ENCODE peak calls at places on chromosomes 2 and 18, in eight cellular contexts. E, T, B, V, X, P, M and L are unnamed samples. For H3K4me1, the result is how much of the 10 kb centered on the place peaks cover.

GRCh38 chr2:15770606-15771005 is 169.7 kb upstream of the MYCN start:
- DNase-seq in E (no peak), T (no peak), B (no peak), V (no peak), X (no peak), P (no peak), M (no peak), L (no peak)

GRCh38 chr2:235603659-235604058 is 109.8 kb downstream of the AGAP1 start:
- DNase-seq in E (no peak), T (no peak), B (no peak), V (no peak), X (no peak), P (no peak), M (no peak), L (no peak)

GRCh38 chr18:22723741-22724140 is 209.4 kb upstream of the RBBP8 start:
- DNase-seq in E (no peak), T (no peak), B (no peak), V (no peak), X (no peak), P (peak), M (no peak), L (no peak)

GRCh38 chr18:77133920-77134496 is 1.4 kb upstream of the MBP start:
- DNase-seq in E (no peak), T (no peak), B (peak), V (no peak), X (no peak), P (no peak), M (peak), L (no peak)

GRCh38 chr2:220104871-220105351 is 477.5 kb downstream of the SLC4A3 start:
- DNase-seq in E (peak), T (no peak), B (no peak), V (no peak), X (peak), P (no peak), M (no peak), L (no peak)

GRCh38 chr18:3248062-3248669 is 565 bp downstream of the MYL12A start:
- DNase-seq in E (no peak), T (no peak), B (peak), V (no peak), X (peak), P (peak), M (peak), L (no peak)

GRCh38 chr2:239813261-239814135 is 211.6 kb downstream of the NDUFA10 start:
- DNase-seq in E (no peak), T (no peak), B (no peak), V (no peak), X (no peak), P (peak), M (no peak), L (no peak)

GRCh38 chr2:236965841-236966096 is 119.9 kb upstream of the COPS8 start:
- DNase-seq in E (no peak), T (no peak), B (no peak), V (no peak), X (no peak), P (no peak), M (no peak), L (no peak)

GRCh38 chr18:46402945-46403344 is 254.1 kb downstream of the LOXHD1 start:
- DNase-seq in E (no peak), T (no peak), B (no peak), V (no peak), X (no peak), P (no peak), M (no peak), L (no peak)

GRCh38 chr2:10278029-10278762 is 24.5 kb upstream of the HPCAL1 start:
- DNase-seq in E (peak), T (no peak), B (no peak), V (no peak), X (peak), P (peak), M (peak), L (peak)

GRCh38 chr2:3532941-3533340 is 13.6 kb upstream of the ADI1 start:
- DNase-seq in E (no peak), T (no peak), B (no peak), V (peak), X (no peak), P (no peak), M (no peak), L (no peak)

GRCh38 chr2:36889782-36890181 is 76.6 kb downstream of the STRN start:
- DNase-seq in E (peak), T (no peak), B (peak), V (no peak), X (peak), P (no peak), M (no peak), L (no peak)

GRCh38 chr2:98394595-98395153 is 48.4 kb downstream of the CNGA3 start:
- DNase-seq in E (no peak), T (no peak), B (no peak), V (no peak), X (peak), P (no peak), M (no peak), L (no peak)

GRCh38 chr18:72128649-72129048 is 415.5 kb downstream of the CBLN2 start:
- DNase-seq in E (no peak), T (no peak), B (no peak), V (no peak), X (peak), P (no peak), M (no peak), L (no peak)

GRCh38 chr2:70906022-70906421 is 29.7 kb upstream of the ATP6V1B1 start:
- DNase-seq in E (no peak), T (no peak), B (no peak), V (peak), X (no peak), P (no peak), M (no peak), L (peak)

GRCh38 chr2:70905443-70905842 is 30.3 kb upstream of the ATP6V1B1 start:
- DNase-seq in E (no peak), T (no peak), B (no peak), V (no peak), X (no peak), P (no peak), M (no peak), L (no peak)

GRCh38 chr2:70904371-70905216 is 31.1 kb upstream of the ATP6V1B1 start:
- DNase-seq in E (no peak), T (no peak), B (no peak), V (no peak), X (no peak), P (no peak), M (no peak), L (peak)

GRCh38 chr2:70906439-70907018 is 29.2 kb upstream of the ATP6V1B1 start:
- DNase-seq in E (no peak), T (no peak), B (no peak), V (peak), X (no peak), P (no peak), M (no peak), L (peak)

GRCh38 chr2:70907130-70907756 is 28.5 kb upstream of the ATP6V1B1 start:
- DNase-seq in E (no peak), T (no peak), B (no peak), V (peak), X (no peak), P (no peak), M (no peak), L (peak)
- H3K4me1 ChIP-seq in E (under half), T (under half), B (under half), V (under half), X (under half), P (under half), M (under half), L (under half)

DNA sequence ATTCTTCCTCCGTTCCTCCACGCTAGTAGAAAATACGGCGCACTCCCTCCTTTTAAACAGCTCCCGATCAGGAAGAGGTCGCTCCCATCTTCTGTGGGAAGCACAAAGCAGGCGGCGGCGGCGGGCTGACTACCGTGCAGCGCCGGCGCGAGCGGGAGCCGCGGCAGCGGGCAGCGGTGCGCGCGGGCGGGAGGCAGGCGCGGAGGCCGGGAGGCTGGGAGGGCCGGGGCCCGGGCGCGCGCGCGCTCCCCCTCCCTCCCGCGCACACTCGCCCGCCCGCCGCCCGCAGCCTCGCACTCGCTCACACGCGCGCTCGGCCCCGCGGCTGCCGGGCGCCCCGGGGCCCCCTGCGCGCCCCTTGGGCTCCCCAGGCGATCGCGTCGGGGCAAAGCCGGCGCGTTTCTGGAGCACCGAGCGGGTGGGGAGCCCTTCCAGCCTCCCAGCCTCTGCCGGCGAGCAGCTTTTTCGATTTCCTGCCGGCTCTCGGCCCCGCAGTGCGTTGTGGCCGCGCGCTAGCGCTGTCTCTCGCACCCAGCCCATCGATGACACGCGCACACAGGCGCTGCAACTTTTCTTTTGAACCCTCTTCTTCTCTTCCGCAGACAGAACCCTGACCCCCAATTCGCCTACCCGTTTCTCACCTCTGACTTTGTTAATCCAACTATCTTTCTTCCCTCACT is at the start of gene SLC8A1:
- DNase-seq in E (peak), T (no peak), B (peak), V (no peak), X (peak), P (peak), M (no peak), L (no peak)
- H3K4me3 ChIP-seq in E (peak), T (peak), B (no peak), V (peak), X (peak), P (peak), M (peak), L (peak)

DNA sequence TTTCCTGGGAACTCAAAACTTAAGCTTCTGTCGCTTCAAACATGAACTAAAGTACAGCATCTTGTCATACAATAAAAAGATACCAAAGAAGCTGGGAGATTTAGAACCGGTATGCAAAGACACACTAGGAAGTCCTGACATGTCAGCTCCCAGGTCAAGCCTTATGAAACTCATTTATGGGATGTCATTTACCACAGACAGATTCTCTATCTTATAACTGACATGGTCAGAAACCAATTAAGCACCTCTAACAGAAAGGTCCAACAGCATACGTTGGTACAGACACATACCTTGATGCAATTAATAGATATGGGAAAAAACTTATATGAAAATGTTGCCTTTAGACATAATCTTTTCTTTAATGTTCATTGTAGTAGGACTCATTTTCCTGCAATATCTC is 169.0 kb downstream of the SRBD1 start:
- DNase-seq in E (no peak), T (no peak), B (no peak), V (no peak), X (no peak), P (no peak), M (no peak), L (no peak)
- H3K27ac ChIP-seq in E (no peak), T (no peak), B (no peak), V (no peak), X (no peak), P (no peak), M (no peak), L (no peak)

GRCh38 chr18:21071071-21071470 is 40.5 kb downstream of the ROCK1 start:
- DNase-seq in E (no peak), T (no peak), B (no peak), V (no peak), X (no peak), P (no peak), M (no peak), L (no peak)
- H3K4me1 ChIP-seq in E (under half), T (under half), B (under half), V (half or more), X (under half), P (under half), M (under half), L (under half)

GRCh38 chr2:26244479-26245230 is at the start of the genes HADHA and HADHB:
- DNase-seq in E (peak), T (peak), B (peak), V (peak), X (peak), P (peak), M (peak), L (peak)
- H3K4me3 ChIP-seq in E (peak), T (peak), B (peak), V (peak), X (peak), P (peak), M (peak), L (peak)